ENCODE peak calls at places on chromosomes 12 and 14, in ten cellular contexts. Z is tibial artery; B is KBM-7; I is HuH-7.5; W is B cell; T is stimulated activated CD4-positive, alpha-beta T cell treated with anti-CD3 and anti-CD28 coated beads, Interleukin-2, amount 100 ng/mL, for 48 hours; S is SHP77; U is BJ; K is NCI-H2029; O is AML-193. G is an unnamed sample.

GRCh38 chr12:93518725-93519124 is 51.4 kb downstream of the MRPL42 start:
- DNase-seq in Z (no peak), B (no peak), I (no peak), W (no peak), T (no peak), S (no peak), U (no peak), K (no peak), O (no peak), G (no peak)

GRCh38 chr12:11763760-11764520 is 114.5 kb downstream of the ETV6 start:
- DNase-seq in Z (no peak), B (no peak), I (peak; percentile 9), W (no peak), T (no peak), S (no peak), U (peak; percentile 47), K (no peak), O (no peak), G (no peak)

GRCh38 chr12:132560421-132560830 is 50.0 kb downstream of the LRCOL1 start:
- DNase-seq in Z (no peak), B (no peak), I (peak; percentile 82), W (peak; percentile 60), T (no peak), S (peak; percentile 22), U (no peak), K (peak; percentile 8), O (no peak), G (peak; percentile 51)

GRCh38 chr12:53251477-53252348 is 16.4 kb upstream of the ESPL1 start:
- DNase-seq in Z (peak; percentile 78), B (peak; percentile 58), I (peak; percentile 91), W (peak; percentile 82), T (peak; percentile 66), S (peak; percentile 76), U (no peak), K (peak; percentile 76), O (peak; percentile 49), G (peak; percentile 91)

GRCh38 chr14:93089501-93090269 is 26.0 kb downstream of the ITPK1 start:
- DNase-seq in Z (no peak), B (no peak), I (no peak), W (no peak), T (no peak), S (no peak), U (no peak), K (no peak), O (no peak), G (no peak)

GRCh38 chr12:69130064-69130463 is 109.3 kb upstream of the CPSF6 start:
- DNase-seq in Z (no peak), B (no peak), I (no peak), W (no peak), T (no peak), S (no peak), U (no peak), K (no peak), O (peak; percentile 15), G (no peak)

GRCh38 chr12:94954029-94954685 is 49.3 kb downstream of the NDUFA12 start:
- DNase-seq in Z (no peak), B (no peak), I (peak; percentile 18), W (no peak), T (no peak), S (no peak), U (peak; percentile 1), K (no peak), O (no peak), G (no peak)

GRCh38 chr12:95944108-95944704 is 1.1 kb downstream of the AMDHD1 start:
- DNase-seq in Z (no peak), B (no peak), I (no peak), W (no peak), T (no peak), S (no peak), U (no peak), K (no peak), O (no peak), G (no peak)

GRCh38 chr14:34111505-34111904 is 160.6 kb upstream of the EGLN3 start:
- DNase-seq in Z (no peak), B (no peak), I (no peak), W (no peak), T (no peak), S (no peak), U (no peak), K (no peak), O (no peak), G (no peak)

GRCh38 chr14:64544607-64545312 is 4.2 kb downstream of the HSPA2 start:
- DNase-seq in Z (no peak), B (no peak), I (no peak), W (no peak), T (no peak), S (no peak), U (no peak), K (no peak), O (no peak), G (no peak)

GRCh38 chr12:6376079-6376941 is 947 bp upstream of the SCNN1A start:
- DNase-seq in Z (peak; percentile 70), B (peak; percentile 72), I (peak; percentile 93), W (no peak), T (no peak), S (no peak), U (no peak), K (no peak), O (no peak), G (peak; percentile 75)

GRCh38 chr14:63563370-63564026 is 20.3 kb upstream of the PPP2R5E start:
- DNase-seq in Z (no peak), B (no peak), I (no peak), W (no peak), T (no peak), S (no peak), U (no peak), K (no peak), O (no peak), G (no peak)

GRCh38 chr12:50058743-50059312 is 1.4 kb downstream of the ASIC1 start:
- DNase-seq in Z (no peak), B (no peak), I (no peak), W (no peak), T (no peak), S (no peak), U (no peak), K (peak; percentile 12), O (no peak), G (no peak)

GRCh38 chr12:39412210-39412609 is 30.7 kb downstream of the KIF21A start:
- DNase-seq in Z (no peak), B (no peak), I (no peak), W (no peak), T (no peak), S (no peak), U (no peak), K (no peak), O (no peak), G (no peak)

GRCh38 chr12:76078748-76079147 is 5.7 kb downstream of the NAP1L1 start:
- DNase-seq in Z (no peak), B (no peak), I (no peak), W (no peak), T (no peak), S (no peak), U (no peak), K (no peak), O (no peak), G (no peak)

GRCh38 chr12:131903270-131904255 is 9.1 kb downstream of the ULK1 start:
- DNase-seq in Z (no peak), B (no peak), I (no peak), W (peak; percentile 4), T (no peak), S (no peak), U (no peak), K (no peak), O (no peak), G (no peak)

GRCh38 chr14:79408696-79409095 is 802.6 kb downstream of the DIO2 start:
- DNase-seq in Z (no peak), B (no peak), I (no peak), W (no peak), T (no peak), S (no peak), U (no peak), K (no peak), O (no peak), G (no peak)

GRCh38 chr12:104677441-104678089 is 220.8 kb downstream of the CHST11 start:
- DNase-seq in Z (no peak), B (no peak), I (no peak), W (no peak), T (no peak), S (no peak), U (no peak), K (no peak), O (no peak), G (no peak)

GRCh38 chr12:12392428-12392827 is 35.5 kb downstream of the BORCS5 start:
- DNase-seq in Z (no peak), B (no peak), I (no peak), W (no peak), T (no peak), S (no peak), U (no peak), K (no peak), O (no peak), G (no peak)

G was measured in HEK293T.